ENCODE peak calls at places on chromosome 9, in six cellular contexts. R is DMS 273 treated with DMSO at 0.1 percent for 48 hours, S is fibroblast of villous mesenchyme, E is lung microvascular endothelial cell, Z is HFFc6, A is bronchial epithelial cell. V is an unnamed sample.

GRCh38 chr9:136860933-136861873 is 4.9 kb downstream of the EDF1 start:
- DNase-seq in A (no peak), R (no peak), E (no peak), Z (no peak), S (no peak), V (no peak)

GRCh38 chr9:98860871-98861293 is 53.4 kb downstream of the GALNT12 start:
- DNase-seq in R (peak), E (peak), A (peak), S (peak), Z (peak), V (peak)

GRCh38 chr9:16138961-16139441 is 586.2 kb downstream of the CCDC171 start:
- DNase-seq in Z (peak), R (no peak), A (no peak), S (peak), E (peak), V (no peak)

GRCh38 chr9:116152390-116152789 is 1.2 kb upstream of the PAPPA start:
- DNase-seq in E (peak), S (no peak), A (peak), Z (peak), R (no peak), V (no peak)

GRCh38 chr9:126615791-126616447 is 2.2 kb downstream of the LMX1B start:
- DNase-seq in A (no peak), S (no peak), Z (no peak), E (no peak), R (no peak), V (no peak)

GRCh38 chr9:117535439-117535838 is 120.6 kb upstream of the ASTN2 start:
- DNase-seq in E (no peak), Z (no peak), A (no peak), R (no peak), S (no peak), V (no peak)

GRCh38 chr9:79164396-79164795 is 407.4 kb upstream of the TLE4 start:
- DNase-seq in A (peak), Z (no peak), E (no peak), S (no peak), R (no peak), V (no peak)

GRCh38 chr9:22044583-22044982 is 35.5 kb upstream of the CDKN2B start:
- DNase-seq in A (peak), E (peak), R (no peak), S (peak), Z (peak), V (no peak)

GRCh38 chr9:89603629-89604462 is 966 bp upstream of the GADD45G start:
- DNase-seq in Z (no peak), E (peak), A (peak), S (peak), R (peak), V (no peak)

GRCh38 chr9:107712390-107712789 is 222.8 kb upstream of the KLF4 start:
- DNase-seq in A (peak), E (peak), S (peak), Z (peak), R (no peak), V (no peak)

GRCh38 chr9:116327702-116328440 is 174.3 kb downstream of the PAPPA start:
- DNase-seq in E (no peak), S (peak), A (no peak), Z (no peak), R (no peak), V (no peak)

GRCh38 chr9:135329571-135330306 is 149.8 kb upstream of the PPP1R26 start:
- DNase-seq in R (no peak), S (no peak), A (no peak), Z (no peak), E (no peak), V (no peak)

GRCh38 chr9:136567651-136568287 is 21.9 kb upstream of the NOTCH1 start:
- DNase-seq in S (peak), A (peak), R (no peak), E (peak), Z (peak), V (no peak)

GRCh38 chr9:135782946-135783345 is 81.0 kb downstream of the KCNT1 start:
- DNase-seq in Z (no peak), A (no peak), S (no peak), R (no peak), E (no peak), V (no peak)

GRCh38 chr9:8346291-8346690 is 546.7 kb upstream of the DMAC1 start:
- DNase-seq in R (no peak), A (no peak), S (no peak), E (no peak), Z (no peak), V (no peak)

GRCh38 chr9:126642839-126643238 is 29.1 kb downstream of the LMX1B start:
- DNase-seq in S (no peak), Z (no peak), A (no peak), R (no peak), E (no peak), V (no peak)

GRCh38 chr9:8860925-8861324 is 1061.3 kb upstream of the DMAC1 start:
- DNase-seq in R (no peak), A (peak), S (no peak), E (no peak), Z (no peak), V (no peak)

GRCh38 chr9:4144869-4145268 is 155.0 kb downstream of the GLIS3 start:
- DNase-seq in E (no peak), R (no peak), Z (no peak), A (peak), S (no peak), V (no peak)

GRCh38 chr9:128921881-128922763 is 1.3 kb downstream of the PHYHD1 start:
- DNase-seq in Z (peak), S (peak), R (no peak), A (no peak), E (no peak), V (no peak)

GRCh38 chr9:127968046-127968445 is 12.7 kb downstream of the EEIG1 start:
- DNase-seq in Z (peak), R (no peak), E (peak), S (peak), A (peak), V (no peak)

GRCh38 chr9:101453776-101454570 is 18.4 kb upstream of the ALDOB start:
- DNase-seq in R (no peak), Z (peak), A (no peak), E (no peak), S (peak), V (no peak)

GRCh38 chr9:113646946-113647914 is 183.7 kb downstream of the RGS3 start:
- DNase-seq in Z (no peak), A (no peak), E (no peak), S (no peak), R (no peak), V (no peak)

GRCh38 chr9:129487658-129488483 is 133.0 kb downstream of the C9orf50 start:
- DNase-seq in E (peak), S (peak), A (peak), R (peak), Z (no peak), V (no peak)

GRCh38 chr9:120043448-120043847 is 536.5 kb downstream of the CDK5RAP2 start:
- DNase-seq in S (no peak), R (peak), Z (no peak), E (no peak), A (no peak), V (no peak)

GRCh38 chr9:112056986-112057385 is 118.1 kb downstream of the SUSD1 start:
- DNase-seq in A (no peak), S (no peak), R (no peak), E (no peak), Z (no peak), V (no peak)

GRCh38 chr9:36985061-36985768 is 48.9 kb downstream of the PAX5 start:
- DNase-seq in A (no peak), Z (no peak), R (no peak), E (no peak), S (no peak), V (no peak)

GRCh38 chr9:106784076-106784475 is 78.9 kb upstream of the ZNF462 start:
- DNase-seq in A (no peak), Z (no peak), E (no peak), R (no peak), S (peak), V (no peak)

GRCh38 chr9:133104718-133105460 is 16.2 kb downstream of the RALGDS start:
- DNase-seq in Z (no peak), R (no peak), A (no peak), S (no peak), E (no peak), V (no peak)

GRCh38 chr9:136011703-136012496 is 50.7 kb upstream of the UBAC1 start:
- DNase-seq in A (no peak), R (no peak), E (peak), S (peak), Z (no peak), V (no peak)

GRCh38 chr9:117413346-117414219 is 1.3 kb downstream of the ASTN2 start:
- DNase-seq in Z (no peak), R (peak), A (no peak), S (no peak), E (no peak), V (no peak)

GRCh38 chr9:105296889-105297288 is 52.4 kb downstream of the SLC44A1 start:
- DNase-seq in A (peak), E (peak), R (no peak), S (peak), Z (peak), V (peak)

GRCh38 chr9:14062449-14063187 is 251.3 kb downstream of the NFIB start:
- DNase-seq in S (peak), A (peak), R (no peak), Z (peak), E (peak), V (no peak)

GRCh38 chr9:137607141-137607857 is 1.8 kb downstream of the ARRDC1 start:
- DNase-seq in Z (peak), S (peak), A (no peak), E (no peak), R (no peak), V (no peak)

GRCh38 chr9:124346347-124347163 is 68.7 kb downstream of the PSMB7 start:
- DNase-seq in E (no peak), Z (no peak), A (no peak), S (no peak), R (no peak), V (no peak)